ENCODE peak calls at places on chromosomes 3 and 15, in six cellular contexts. Y, K, C, W, G and S are unnamed samples.

GRCh38 chr3:85903434-85903833 is 944.6 kb downstream of the CADM2 start:
- DNase-seq in Y (no peak), G (no peak), W (no peak), K (no peak), C (no peak), S (no peak)

GRCh38 chr15:69478259-69478687 is 25.7 kb downstream of the RPLP1 start:
- DNase-seq in W (no peak), C (peak), G (peak), Y (peak), K (peak), S (peak)

GRCh38 chr3:176663819-176664218 is 533.5 kb downstream of the TBL1XR1 start:
- DNase-seq in Y (peak), C (peak), G (peak), W (no peak), K (no peak), S (peak)

GRCh38 chr3:106811376-106811775 is 565.9 kb upstream of the CCDC54 start:
- DNase-seq in K (no peak), C (no peak), W (no peak), G (peak), Y (no peak), S (no peak)

GRCh38 chr15:43534897-43535296 is 17.5 kb downstream of the MAP1A start:
- DNase-seq in C (peak), K (no peak), W (no peak), G (no peak), Y (no peak), S (no peak)

GRCh38 chr15:71437919-71438318 is 322.6 kb downstream of the THSD4 start:
- DNase-seq in K (no peak), G (no peak), C (no peak), Y (no peak), W (no peak), S (no peak)

GRCh38 chr3:15055019-15055557 is 10.0 kb downstream of the MRPS25 start:
- DNase-seq in C (peak), K (no peak), Y (no peak), W (peak), G (peak), S (no peak)

GRCh38 chr3:167001374-167001773 is 378.7 kb downstream of the ZBBX start:
- DNase-seq in K (no peak), C (no peak), Y (no peak), G (no peak), W (no peak), S (no peak)

GRCh38 chr3:107846282-107846852 is 244.5 kb downstream of the CD47 start:
- DNase-seq in Y (peak), G (peak), C (peak), W (peak), K (no peak), S (peak)

GRCh38 chr3:177981576-177981975 is 554.7 kb upstream of the KCNMB2 start:
- DNase-seq in W (no peak), C (no peak), Y (no peak), K (no peak), G (no peak), S (no peak)

GRCh38 chr15:28272587-28272986 is 49.4 kb downstream of the HERC2 start:
- DNase-seq in W (no peak), G (no peak), K (no peak), Y (no peak), C (no peak), S (no peak)

GRCh38 chr3:61872077-61872706 is 310.8 kb downstream of the PTPRG start:
- DNase-seq in K (no peak), W (no peak), C (no peak), G (no peak), Y (no peak), S (no peak)

GRCh38 chr3:10406414-10406813 is 85.5 kb upstream of the SEC13 start:
- DNase-seq in C (no peak), K (no peak), W (no peak), Y (no peak), G (no peak), S (no peak)

GRCh38 chr3:71066356-71066755 is 517.2 kb downstream of the FOXP1 start:
- DNase-seq in K (no peak), C (no peak), W (no peak), Y (no peak), G (no peak), S (peak)

GRCh38 chr15:44584162-44584749 is 47.3 kb downstream of the EIF3J start:
- DNase-seq in K (no peak), W (peak), Y (peak), G (peak), C (peak), S (no peak)

GRCh38 chr3:138401834-138402233 is 32.6 kb upstream of the ESYT3 start:
- DNase-seq in Y (no peak), C (no peak), G (no peak), W (no peak), K (no peak), S (no peak)

GRCh38 chr15:58771621-58772235 is 626 bp downstream of the MINDY2 start:
- DNase-seq in Y (peak), W (no peak), K (no peak), C (no peak), G (peak), S (peak)

GRCh38 chr3:65030847-65031463 is 343.2 kb upstream of the ADAMTS9 start:
- DNase-seq in Y (no peak), G (peak), W (no peak), C (peak), K (no peak), S (no peak)

GRCh38 chr15:69573815-69574472 is 121.3 kb downstream of the RPLP1 start:
- DNase-seq in C (no peak), W (peak), G (peak), Y (no peak), K (no peak), S (no peak)